ENCODE peak calls at places on chromosomes 12 and 14, in six cellular contexts. One of them, this sample, is unnamed.

GRCh38 chr12:69524755-69525509 is 54.7 kb downstream of the FRS2 start:
- DNase-seq in nephron progenitor cell: no peak
- DNase-seq in activated T-helper 9 cell treated with anti-CD3 and anti-CD28 coated beads, Interleukin-2, amount 50 U/mL, for 16 hours: no peak
- DNase-seq in choroid plexus epithelial cell: peak
- DNase-seq in HS-5: no peak
- DNase-seq in putamen: no peak
- DNase-seq in this sample: no peak

GRCh38 chr12:95445884-95446482 is 28.0 kb upstream of the METAP2 start:
- DNase-seq in putamen: no peak
- DNase-seq in nephron progenitor cell: no peak
- DNase-seq in activated T-helper 9 cell treated with anti-CD3 and anti-CD28 coated beads, Interleukin-2, amount 50 U/mL, for 16 hours: no peak
- DNase-seq in choroid plexus epithelial cell: no peak
- DNase-seq in HS-5: no peak
- DNase-seq in this sample: no peak

GRCh38 chr12:120323772-120324171 is 3.8 kb downstream of the PLA2G1B start:
- DNase-seq in nephron progenitor cell: no peak
- DNase-seq in choroid plexus epithelial cell: no peak
- DNase-seq in putamen: no peak
- DNase-seq in HS-5: no peak
- DNase-seq in activated T-helper 9 cell treated with anti-CD3 and anti-CD28 coated beads, Interleukin-2, amount 50 U/mL, for 16 hours: no peak
- DNase-seq in this sample: no peak

GRCh38 chr14:81122326-81122725 is 98.4 kb downstream of the GTF2A1 start:
- DNase-seq in choroid plexus epithelial cell: no peak
- DNase-seq in activated T-helper 9 cell treated with anti-CD3 and anti-CD28 coated beads, Interleukin-2, amount 50 U/mL, for 16 hours: no peak
- DNase-seq in HS-5: no peak
- DNase-seq in putamen: no peak
- DNase-seq in nephron progenitor cell: no peak
- DNase-seq in this sample: no peak

GRCh38 chr14:32134448-32135070 is 57.5 kb downstream of the ARHGAP5 start:
- DNase-seq in activated T-helper 9 cell treated with anti-CD3 and anti-CD28 coated beads, Interleukin-2, amount 50 U/mL, for 16 hours: no peak
- DNase-seq in HS-5: no peak
- DNase-seq in nephron progenitor cell: no peak
- DNase-seq in choroid plexus epithelial cell: peak
- DNase-seq in putamen: no peak
- DNase-seq in this sample: no peak

GRCh38 chr12:1544991-1545700 is 49.2 kb downstream of the FBXL14 start:
- DNase-seq in nephron progenitor cell: no peak
- DNase-seq in HS-5: no peak
- DNase-seq in putamen: no peak
- DNase-seq in activated T-helper 9 cell treated with anti-CD3 and anti-CD28 coated beads, Interleukin-2, amount 50 U/mL, for 16 hours: no peak
- DNase-seq in choroid plexus epithelial cell: peak
- DNase-seq in this sample: no peak

GRCh38 chr12:67681145-67681778 is 32.7 kb downstream of the DYRK2 start:
- DNase-seq in choroid plexus epithelial cell: peak
- DNase-seq in putamen: no peak
- DNase-seq in nephron progenitor cell: no peak
- DNase-seq in activated T-helper 9 cell treated with anti-CD3 and anti-CD28 coated beads, Interleukin-2, amount 50 U/mL, for 16 hours: no peak
- DNase-seq in HS-5: peak
- DNase-seq in this sample: no peak

GRCh38 chr12:81759215-81759991 is at the start of gene PPFIA2:
- DNase-seq in putamen: peak
- DNase-seq in nephron progenitor cell: peak
- DNase-seq in activated T-helper 9 cell treated with anti-CD3 and anti-CD28 coated beads, Interleukin-2, amount 50 U/mL, for 16 hours: no peak
- DNase-seq in HS-5: no peak
- DNase-seq in choroid plexus epithelial cell: peak
- DNase-seq in this sample: peak

GRCh38 chr12:105485321-105485910 is 154.9 kb downstream of the C12orf75 start:
- DNase-seq in putamen: peak
- DNase-seq in nephron progenitor cell: no peak
- DNase-seq in choroid plexus epithelial cell: peak
- DNase-seq in HS-5: no peak
- DNase-seq in activated T-helper 9 cell treated with anti-CD3 and anti-CD28 coated beads, Interleukin-2, amount 50 U/mL, for 16 hours: no peak
- DNase-seq in this sample: no peak

GRCh38 chr14:70415788-70416187 is 1.1 kb downstream of the SYNJ2BP start:
- DNase-seq in putamen: no peak
- DNase-seq in nephron progenitor cell: no peak
- DNase-seq in activated T-helper 9 cell treated with anti-CD3 and anti-CD28 coated beads, Interleukin-2, amount 50 U/mL, for 16 hours: no peak
- DNase-seq in choroid plexus epithelial cell: no peak
- DNase-seq in HS-5: no peak
- DNase-seq in this sample: no peak

GRCh38 chr12:25435431-25435830 is 117.7 kb downstream of the LMNTD1 start:
- DNase-seq in HS-5: no peak
- DNase-seq in putamen: no peak
- DNase-seq in choroid plexus epithelial cell: no peak
- DNase-seq in activated T-helper 9 cell treated with anti-CD3 and anti-CD28 coated beads, Interleukin-2, amount 50 U/mL, for 16 hours: no peak
- DNase-seq in nephron progenitor cell: no peak
- DNase-seq in this sample: no peak

GRCh38 chr14:59214702-59215302 is 26.3 kb downstream of the DAAM1 start:
- DNase-seq in putamen: no peak
- DNase-seq in choroid plexus epithelial cell: no peak
- DNase-seq in HS-5: no peak
- DNase-seq in nephron progenitor cell: no peak
- DNase-seq in activated T-helper 9 cell treated with anti-CD3 and anti-CD28 coated beads, Interleukin-2, amount 50 U/mL, for 16 hours: no peak
- DNase-seq in this sample: no peak

GRCh38 chr12:57461326-57461903 is 1.8 kb downstream of the GLI1 start:
- DNase-seq in HS-5: no peak
- DNase-seq in putamen: no peak
- DNase-seq in nephron progenitor cell: peak
- DNase-seq in choroid plexus epithelial cell: peak
- DNase-seq in activated T-helper 9 cell treated with anti-CD3 and anti-CD28 coated beads, Interleukin-2, amount 50 U/mL, for 16 hours: no peak
- DNase-seq in this sample: peak

GRCh38 chr14:68780358-68781160 is 12.3 kb downstream of the ZFP36L1 start:
- DNase-seq in choroid plexus epithelial cell: peak
- DNase-seq in HS-5: no peak
- DNase-seq in nephron progenitor cell: no peak
- DNase-seq in putamen: peak
- DNase-seq in activated T-helper 9 cell treated with anti-CD3 and anti-CD28 coated beads, Interleukin-2, amount 50 U/mL, for 16 hours: no peak
- DNase-seq in this sample: peak

GRCh38 chr14:105300542-105301102 is at the start of gene BRF1:
- DNase-seq in nephron progenitor cell: peak
- DNase-seq in activated T-helper 9 cell treated with anti-CD3 and anti-CD28 coated beads, Interleukin-2, amount 50 U/mL, for 16 hours: peak
- DNase-seq in choroid plexus epithelial cell: peak
- DNase-seq in HS-5: no peak
- DNase-seq in putamen: peak
- DNase-seq in this sample: peak

GRCh38 chr12:112905451-112906089 is 1.2 kb upstream of the OAS1 start:
- DNase-seq in HS-5: no peak
- DNase-seq in activated T-helper 9 cell treated with anti-CD3 and anti-CD28 coated beads, Interleukin-2, amount 50 U/mL, for 16 hours: no peak
- DNase-seq in choroid plexus epithelial cell: no peak
- DNase-seq in putamen: no peak
- DNase-seq in nephron progenitor cell: no peak
- DNase-seq in this sample: no peak

GRCh38 chr14:54857830-54858269 is 44.8 kb downstream of the GCH1 start:
- DNase-seq in putamen: peak
- DNase-seq in activated T-helper 9 cell treated with anti-CD3 and anti-CD28 coated beads, Interleukin-2, amount 50 U/mL, for 16 hours: no peak
- DNase-seq in choroid plexus epithelial cell: no peak
- DNase-seq in HS-5: no peak
- DNase-seq in nephron progenitor cell: no peak
- DNase-seq in this sample: no peak

GRCh38 chr14:53842938-53843337 is 113.7 kb downstream of the BMP4 start:
- DNase-seq in nephron progenitor cell: no peak
- DNase-seq in activated T-helper 9 cell treated with anti-CD3 and anti-CD28 coated beads, Interleukin-2, amount 50 U/mL, for 16 hours: no peak
- DNase-seq in putamen: no peak
- DNase-seq in choroid plexus epithelial cell: peak
- DNase-seq in HS-5: peak
- DNase-seq in this sample: no peak

GRCh38 chr12:71602745-71603577 is 60.7 kb downstream of the ZFC3H1 start:
- DNase-seq in HS-5: no peak
- DNase-seq in activated T-helper 9 cell treated with anti-CD3 and anti-CD28 coated beads, Interleukin-2, amount 50 U/mL, for 16 hours: no peak
- DNase-seq in choroid plexus epithelial cell: no peak
- DNase-seq in putamen: no peak
- DNase-seq in nephron progenitor cell: no peak
- DNase-seq in this sample: no peak